ENCODE peak calls at places on chromosomes 11 and 22, in six cellular contexts. Q is PC-3, P is fibroblast of lung, W is K562, N is mammary epithelial cell, X is breast epithelium. D is an unnamed sample. For H3K9me3, the result is how much of the 10 kb centered on the place peaks cover.

GRCh38 chr22:29288837-29289236 is 17.6 kb upstream of the GAS2L1 start:
- DNase-seq in P (no peak), N (no peak), X (no peak), W (no peak), Q (no peak), D (no peak)

GRCh38 chr11:118434553-118435232 is 1.6 kb upstream of the KMT2A start:
- DNase-seq in W (no peak), P (peak), X (no peak), Q (peak), N (peak), D (peak)

GRCh38 chr11:79081441-79082124 is 359.2 kb downstream of the TENM4 start:
- DNase-seq in W (no peak), Q (no peak), P (no peak), X (no peak), N (no peak), D (no peak)

GRCh38 chr11:93033093-93033492 is 63.6 kb downstream of the MTNR1B start:
- DNase-seq in P (no peak), W (no peak), N (no peak), Q (no peak), X (no peak), D (no peak)

GRCh38 chr11:44955019-44955738 is 4.5 kb upstream of the TP53I11 start:
- DNase-seq in N (no peak), Q (peak), P (peak), X (no peak), W (peak), D (no peak)

GRCh38 chr11:76768091-76769047 is 14.8 kb upstream of the TSKU start:
- DNase-seq in N (peak), W (no peak), Q (no peak), X (peak), P (no peak), D (no peak)

GRCh38 chr22:45870011-45870410 is 107.0 kb downstream of the WNT7B start:
- DNase-seq in X (no peak), N (no peak), W (no peak), Q (no peak), P (no peak), D (no peak)

GRCh38 chr11:68412593-68413475 is 47.7 kb upstream of the PPP6R3 start:
- DNase-seq in X (no peak), N (no peak), Q (no peak), W (no peak), P (peak), D (no peak)

GRCh38 chr22:26462051-26462450 is 21.5 kb downstream of the HPS4 start:
- DNase-seq in X (no peak), W (no peak), P (no peak), Q (no peak), N (no peak), D (no peak)

GRCh38 chr11:62892077-62892922 is 11.6 kb downstream of the SLC3A2 start:
- DNase-seq in W (peak), Q (no peak), P (no peak), N (no peak), X (no peak), D (no peak)

GRCh38 chr11:90512846-90513245 is 290.0 kb upstream of the CHORDC1 start:
- DNase-seq in X (no peak), P (no peak), W (no peak), Q (no peak), N (no peak), D (no peak)

GRCh38 chr11:117823941-117824420 is 563 bp downstream of the FXYD2 start:
- DNase-seq in Q (no peak), W (no peak), N (no peak), P (peak), X (no peak), D (no peak)

GRCh38 chr11:34234086-34234740 is 123.6 kb downstream of the ABTB2 start:
- DNase-seq in X (no peak), W (peak), P (no peak), Q (peak), N (peak), D (no peak)

GRCh38 chr11:64235427-64236161 is 1.2 kb downstream of the VEGFB start:
- DNase-seq in X (no peak), W (no peak), P (no peak), Q (no peak), N (no peak), D (no peak)

GRCh38 chr11:72589802-72590761 is 84.1 kb downstream of the PDE2A start:
- DNase-seq in P (peak), N (no peak), Q (peak), X (no peak), W (peak), D (no peak)

GRCh38 chr22:41417622-41418390 is 28.8 kb downstream of the TOB2 start:
- DNase-seq in P (peak), N (no peak), Q (no peak), W (no peak), X (peak), D (no peak)

GRCh38 chr11:110761994-110762393 is 49.8 kb upstream of the ARHGAP20 start:
- DNase-seq in W (no peak), Q (no peak), P (no peak), X (no peak), N (no peak), D (no peak)

GRCh38 chr11:87213444-87213843 is 175.7 kb downstream of the TMEM135 start:
- DNase-seq in W (no peak), X (no peak), Q (no peak), N (no peak), P (no peak), D (no peak)

GRCh38 chr11:31442086-31442485 is 67.3 kb downstream of the IMMP1L start:
- DNase-seq in Q (peak), W (no peak), N (no peak), P (no peak), X (no peak), D (no peak)

GRCh38 chr11:102390667-102391449 is 43.8 kb downstream of the BIRC2 start:
- DNase-seq in X (peak), P (peak), W (peak), Q (peak), N (peak), D (peak)

GRCh38 chr11:94117871-94118270 is 10.8 kb upstream of the PANX1 start:
- DNase-seq in N (peak), P (no peak), W (no peak), X (no peak), Q (peak), D (no peak)

GRCh38 chr11:62444835-62445234 is 26.0 kb downstream of the SCGB1A1 start:
- DNase-seq in P (no peak), Q (no peak), W (no peak), N (no peak), X (no peak), D (no peak)

GRCh38 chr22:32309585-32310251 is 47.9 kb upstream of the RFPL3 start:
- DNase-seq in W (peak), P (no peak), Q (no peak), N (no peak), X (no peak), D (no peak)

GRCh38 chr11:37449146-37449545 is 851.1 kb upstream of the RAG2 start:
- DNase-seq in N (peak), P (peak), W (no peak), X (no peak), Q (peak), D (no peak)

GRCh38 chr22:36922097-36922608 is 8.7 kb downstream of the CSF2RB start:
- DNase-seq in X (no peak), P (no peak), N (no peak), W (no peak), Q (no peak), D (no peak)

GRCh38 chr11:131511794-131512193 is 141.4 kb downstream of the NTM start:
- DNase-seq in Q (peak), N (no peak), P (no peak), W (peak), X (no peak), D (no peak)

GRCh38 chr11:65127473-65128181 is 5.5 kb downstream of the MRPL49 start:
- DNase-seq in N (no peak), W (peak), Q (no peak), P (no peak), X (no peak), D (no peak)

GRCh38 chr11:107018902-107019493 is 722 bp upstream of the GUCY1A2 start:
- DNase-seq in P (peak), N (peak), X (peak), Q (peak), W (no peak), D (no peak)

GRCh38 chr11:69941546-69942332 is 122.5 kb upstream of the FGF3 start:
- DNase-seq in P (no peak), N (no peak), X (no peak), W (no peak), Q (no peak), D (no peak)
- H3K9me3 ChIP-seq in P (under half), N (under half), X (under half), W (under half), Q (under half), D (under half)

DNA sequence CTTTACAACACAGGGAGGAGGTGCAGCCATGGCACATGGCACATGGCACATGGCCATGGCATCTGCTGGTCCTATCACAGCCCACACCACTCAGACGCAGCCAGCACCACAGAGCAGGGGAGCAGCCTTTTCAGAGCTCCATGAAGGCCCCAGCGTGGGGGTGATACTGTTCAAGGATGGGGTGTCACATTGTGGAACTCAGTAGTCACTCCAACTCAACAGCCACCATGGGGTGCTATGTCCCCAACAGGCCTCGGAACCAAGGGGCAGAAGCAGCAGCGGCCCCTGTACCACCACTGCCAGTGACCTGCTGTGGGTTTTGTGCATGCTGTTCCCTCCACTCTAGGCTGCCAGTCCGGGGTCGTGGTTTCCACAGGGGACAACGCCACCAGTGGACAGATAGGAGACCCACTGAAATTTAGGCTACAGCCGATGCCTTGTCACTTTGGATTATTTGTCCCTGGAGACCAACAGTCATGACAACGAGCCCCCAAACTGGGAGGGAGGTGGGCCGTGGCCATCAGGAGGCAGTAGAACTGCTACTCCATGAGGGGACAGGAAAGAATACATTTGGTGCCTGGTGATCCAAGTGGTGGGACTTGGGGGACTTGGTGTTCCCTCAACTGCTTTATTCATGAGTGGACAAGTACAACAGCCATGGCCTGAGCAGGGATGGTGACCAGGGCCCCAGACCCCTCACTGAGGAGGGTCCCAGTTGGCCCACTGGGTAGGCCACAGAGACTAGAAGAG is 30.3 kb upstream of the CD81 start:
- DNase-seq in Q (no peak), P (no peak), N (no peak), W (no peak), X (peak), D (no peak)
- H3K9me3 ChIP-seq in Q (under half), P (under half), N (under half), W (under half), X (under half), D (under half)

GRCh38 chr11:50246183-50246582 is 213.5 kb downstream of the OR4C45 start:
- DNase-seq in N (no peak), X (no peak), Q (no peak), W (no peak), P (no peak), D (no peak)

GRCh38 chr11:50246699-50247098 is 214.0 kb downstream of the OR4C45 start:
- DNase-seq in X (no peak), P (no peak), W (no peak), Q (no peak), N (no peak), D (no peak)

GRCh38 chr11:50247309-50247874 is 214.7 kb downstream of the OR4C45 start:
- DNase-seq in X (no peak), Q (no peak), W (no peak), P (no peak), N (no peak), D (no peak)
- H3K9me3 ChIP-seq in X (under half), Q (under half), W (under half), P (under half), N (under half), D (under half)

DNA sequence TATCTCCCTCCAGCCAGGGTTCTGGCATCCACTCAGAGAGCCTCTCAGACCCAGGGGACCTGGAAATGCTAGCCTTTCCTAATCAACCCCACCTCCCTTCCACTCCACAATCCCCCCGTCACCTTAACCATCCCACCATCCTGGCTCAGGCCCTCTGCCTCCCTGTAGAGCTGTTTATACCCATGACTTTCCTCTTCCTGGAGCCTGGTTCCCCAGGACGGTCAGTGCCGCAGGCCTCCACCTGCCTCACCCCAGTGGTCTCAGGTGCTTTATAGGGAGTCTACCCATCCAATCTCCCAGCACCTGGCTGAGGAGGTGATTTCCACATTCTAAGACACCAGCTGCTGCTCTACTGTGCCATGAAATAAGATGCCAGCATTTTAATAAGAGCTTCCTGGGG is 1159.5 kb downstream of the TBC1D22A start:
- DNase-seq in Q (no peak), W (no peak), P (no peak), N (no peak), X (no peak), D (no peak)
- H3K9me3 ChIP-seq in Q (under half), W (under half), P (under half), N (under half), X (under half), D (under half)

D was measured in T-helper 17 cell.